ENCODE peak calls at places on chromosomes 7 and 10, in ten cellular contexts. One of them, this sample, is unnamed.

GRCh38 chr7:86925221-86925620 is 134.2 kb downstream of the ELAPOR2 start:
- DNase-seq in GM03348: no peak
- DNase-seq in A172: no peak
- DNase-seq in activated CD4-positive, alpha-beta T cell treated with anti-CD3 and anti-CD28 coated beads, Interleukin-2, amount 10 ng/mL, durations not matched to agents 7 days and 5 days: no peak
- DNase-seq in esophagus squamous epithelium: no peak
- DNase-seq in AG04450: no peak
- DNase-seq in left ventricle myocardium inferior: no peak
- DNase-seq in GM12891: no peak
- DNase-seq in posterior cingulate gyrus: no peak
- DNase-seq in stimulated activated CD4-positive, alpha-beta T cell treated with anti-CD3 and anti-CD28 coated beads, Interleukin-4, amount 100 ng/mL, for 1 hour: no peak
- DNase-seq in this sample: no peak

GRCh38 chr10:70838270-70838669 is 22.5 kb downstream of the SGPL1 start:
- DNase-seq in stimulated activated CD4-positive, alpha-beta T cell treated with anti-CD3 and anti-CD28 coated beads, Interleukin-4, amount 100 ng/mL, for 1 hour: no peak
- DNase-seq in activated CD4-positive, alpha-beta T cell treated with anti-CD3 and anti-CD28 coated beads, Interleukin-2, amount 10 ng/mL, durations not matched to agents 7 days and 5 days: no peak
- DNase-seq in posterior cingulate gyrus: no peak
- DNase-seq in GM12891: no peak
- DNase-seq in left ventricle myocardium inferior: no peak
- DNase-seq in AG04450: no peak
- DNase-seq in esophagus squamous epithelium: no peak
- DNase-seq in A172: no peak
- DNase-seq in GM03348: no peak
- DNase-seq in this sample: no peak

GRCh38 chr10:114207349-114207748 is 28.2 kb downstream of the TDRD1 start:
- DNase-seq in A172: no peak
- DNase-seq in left ventricle myocardium inferior: no peak
- DNase-seq in AG04450: no peak
- DNase-seq in stimulated activated CD4-positive, alpha-beta T cell treated with anti-CD3 and anti-CD28 coated beads, Interleukin-4, amount 100 ng/mL, for 1 hour: no peak
- DNase-seq in GM03348: no peak
- DNase-seq in posterior cingulate gyrus: no peak
- DNase-seq in activated CD4-positive, alpha-beta T cell treated with anti-CD3 and anti-CD28 coated beads, Interleukin-2, amount 10 ng/mL, durations not matched to agents 7 days and 5 days: no peak
- DNase-seq in esophagus squamous epithelium: no peak
- DNase-seq in GM12891: no peak
- DNase-seq in this sample: no peak

GRCh38 chr10:14010083-14010551 is 320.6 kb downstream of the FRMD4A start:
- DNase-seq in esophagus squamous epithelium: no peak
- DNase-seq in A172: peak; percentile 60
- DNase-seq in GM12891: no peak
- DNase-seq in AG04450: peak; percentile 27
- DNase-seq in activated CD4-positive, alpha-beta T cell treated with anti-CD3 and anti-CD28 coated beads, Interleukin-2, amount 10 ng/mL, durations not matched to agents 7 days and 5 days: no peak
- DNase-seq in GM03348: peak; percentile 75
- DNase-seq in stimulated activated CD4-positive, alpha-beta T cell treated with anti-CD3 and anti-CD28 coated beads, Interleukin-4, amount 100 ng/mL, for 1 hour: no peak
- DNase-seq in left ventricle myocardium inferior: no peak
- DNase-seq in posterior cingulate gyrus: no peak
- DNase-seq in this sample: peak; percentile 52

GRCh38 chr7:141208539-141208938 is 134.7 kb downstream of the TMEM178B start:
- DNase-seq in posterior cingulate gyrus: no peak
- DNase-seq in esophagus squamous epithelium: no peak
- DNase-seq in GM03348: no peak
- DNase-seq in activated CD4-positive, alpha-beta T cell treated with anti-CD3 and anti-CD28 coated beads, Interleukin-2, amount 10 ng/mL, durations not matched to agents 7 days and 5 days: no peak
- DNase-seq in A172: no peak
- DNase-seq in stimulated activated CD4-positive, alpha-beta T cell treated with anti-CD3 and anti-CD28 coated beads, Interleukin-4, amount 100 ng/mL, for 1 hour: no peak
- DNase-seq in left ventricle myocardium inferior: no peak
- DNase-seq in GM12891: no peak
- DNase-seq in AG04450: no peak
- DNase-seq in this sample: no peak

GRCh38 chr10:133456041-133456951 is 2.6 kb downstream of the SCART1 start:
- DNase-seq in GM03348: no peak
- DNase-seq in left ventricle myocardium inferior: peak; percentile 10
- DNase-seq in activated CD4-positive, alpha-beta T cell treated with anti-CD3 and anti-CD28 coated beads, Interleukin-2, amount 10 ng/mL, durations not matched to agents 7 days and 5 days: peak; percentile 3
- DNase-seq in GM12891: peak; percentile 14
- DNase-seq in posterior cingulate gyrus: no peak
- DNase-seq in A172: no peak
- DNase-seq in esophagus squamous epithelium: no peak
- DNase-seq in stimulated activated CD4-positive, alpha-beta T cell treated with anti-CD3 and anti-CD28 coated beads, Interleukin-4, amount 100 ng/mL, for 1 hour: no peak
- DNase-seq in AG04450: no peak
- DNase-seq in this sample: no peak

GRCh38 chr7:70060298-70061068 is 462.2 kb downstream of the AUTS2 start:
- DNase-seq in GM03348: no peak
- DNase-seq in activated CD4-positive, alpha-beta T cell treated with anti-CD3 and anti-CD28 coated beads, Interleukin-2, amount 10 ng/mL, durations not matched to agents 7 days and 5 days: no peak
- DNase-seq in esophagus squamous epithelium: no peak
- DNase-seq in stimulated activated CD4-positive, alpha-beta T cell treated with anti-CD3 and anti-CD28 coated beads, Interleukin-4, amount 100 ng/mL, for 1 hour: no peak
- DNase-seq in AG04450: no peak
- DNase-seq in left ventricle myocardium inferior: no peak
- DNase-seq in GM12891: no peak
- DNase-seq in A172: no peak
- DNase-seq in posterior cingulate gyrus: no peak
- DNase-seq in this sample: no peak

GRCh38 chr7:80488406-80488805 is 23.5 kb downstream of the GNAT3 start:
- DNase-seq in esophagus squamous epithelium: no peak
- DNase-seq in activated CD4-positive, alpha-beta T cell treated with anti-CD3 and anti-CD28 coated beads, Interleukin-2, amount 10 ng/mL, durations not matched to agents 7 days and 5 days: no peak
- DNase-seq in GM03348: peak; percentile 12
- DNase-seq in left ventricle myocardium inferior: no peak
- DNase-seq in GM12891: no peak
- DNase-seq in AG04450: no peak
- DNase-seq in stimulated activated CD4-positive, alpha-beta T cell treated with anti-CD3 and anti-CD28 coated beads, Interleukin-4, amount 100 ng/mL, for 1 hour: no peak
- DNase-seq in posterior cingulate gyrus: no peak
- DNase-seq in A172: no peak
- DNase-seq in this sample: no peak

GRCh38 chr7:4531236-4531635 is 150.9 kb upstream of the FOXK1 start:
- DNase-seq in left ventricle myocardium inferior: no peak
- DNase-seq in GM03348: no peak
- DNase-seq in esophagus squamous epithelium: no peak
- DNase-seq in A172: no peak
- DNase-seq in posterior cingulate gyrus: no peak
- DNase-seq in stimulated activated CD4-positive, alpha-beta T cell treated with anti-CD3 and anti-CD28 coated beads, Interleukin-4, amount 100 ng/mL, for 1 hour: no peak
- DNase-seq in GM12891: no peak
- DNase-seq in activated CD4-positive, alpha-beta T cell treated with anti-CD3 and anti-CD28 coated beads, Interleukin-2, amount 10 ng/mL, durations not matched to agents 7 days and 5 days: no peak
- DNase-seq in AG04450: no peak
- DNase-seq in this sample: no peak

GRCh38 chr7:132398253-132398913 is 177.9 kb downstream of the PLXNA4 start:
- DNase-seq in AG04450: no peak
- DNase-seq in posterior cingulate gyrus: no peak
- DNase-seq in stimulated activated CD4-positive, alpha-beta T cell treated with anti-CD3 and anti-CD28 coated beads, Interleukin-4, amount 100 ng/mL, for 1 hour: no peak
- DNase-seq in GM03348: no peak
- DNase-seq in left ventricle myocardium inferior: no peak
- DNase-seq in A172: no peak
- DNase-seq in GM12891: no peak
- DNase-seq in activated CD4-positive, alpha-beta T cell treated with anti-CD3 and anti-CD28 coated beads, Interleukin-2, amount 10 ng/mL, durations not matched to agents 7 days and 5 days: no peak
- DNase-seq in esophagus squamous epithelium: no peak
- DNase-seq in this sample: no peak

GRCh38 chr10:7054915-7055314 is 355.9 kb downstream of the SFMBT2 start:
- DNase-seq in left ventricle myocardium inferior: no peak
- DNase-seq in posterior cingulate gyrus: no peak
- DNase-seq in stimulated activated CD4-positive, alpha-beta T cell treated with anti-CD3 and anti-CD28 coated beads, Interleukin-4, amount 100 ng/mL, for 1 hour: no peak
- DNase-seq in esophagus squamous epithelium: no peak
- DNase-seq in GM03348: no peak
- DNase-seq in GM12891: peak; percentile 13
- DNase-seq in AG04450: no peak
- DNase-seq in activated CD4-positive, alpha-beta T cell treated with anti-CD3 and anti-CD28 coated beads, Interleukin-2, amount 10 ng/mL, durations not matched to agents 7 days and 5 days: no peak
- DNase-seq in A172: peak; percentile 17
- DNase-seq in this sample: no peak